ENCODE peak calls at places on chromosomes 12 and 14, in nine cellular contexts. B is activated T-helper 9 cell treated with anti-CD3 and anti-CD28 coated beads, Interleukin-2, amount 50 U/mL, for 16 hours; S is stimulated activated CD8-positive, alpha-beta memory T cell treated with anti-CD3 and anti-CD28 coated beads, Interleukin-12 subunit alpha, Interleukin-12 subunit beta, amount 100 ng/mL, for 4 hours; U is activated naive CD8-positive, alpha-beta T cell treated with anti-CD3 and anti-CD28 coated beads, Interleukin-2, amount 50 U/mL, for 24 hours; R is iPS-NIHi11; P is CD4-positive, CD25-positive, alpha-beta regulatory T cell; N is neural crest cell; H is stimulated activated CD4-positive, alpha-beta T cell treated with anti-CD3 and anti-CD28 coated beads, Interleukin-2, amount 100 ng/mL, for 4 hours; Q is H7. D is an unnamed sample.

GRCh38 chr14:23322568-23323517 is 1.6 kb downstream of the PABPN1 start:
- DNase-seq in B (no peak), S (no peak), U (no peak), R (no peak), P (no peak), N (no peak), H (no peak), Q (no peak), D (no peak)

GRCh38 chr12:52318241-52318990 is 2.8 kb downstream of the KRT83 start:
- DNase-seq in B (no peak), S (no peak), U (no peak), R (no peak), P (no peak), N (no peak), H (no peak), Q (no peak), D (no peak)

GRCh38 chr14:30251557-30252100 is 307.3 kb upstream of the G2E3 start:
- DNase-seq in B (no peak), S (no peak), U (no peak), R (no peak), P (no peak), N (no peak), H (no peak), Q (no peak), D (no peak)

GRCh38 chr14:90510208-90510607 is 113.4 kb downstream of the CALM1 start:
- DNase-seq in B (no peak), S (no peak), U (no peak), R (peak), P (no peak), N (no peak), H (no peak), Q (peak), D (no peak)

GRCh38 chr12:48787791-48788521 is 933 bp downstream of the ADCY6 start:
- DNase-seq in B (no peak), S (no peak), U (no peak), R (no peak), P (no peak), N (no peak), H (no peak), Q (no peak), D (no peak)

GRCh38 chr12:17971850-17972249 is 118.1 kb downstream of the RERGL start:
- DNase-seq in B (no peak), S (no peak), U (no peak), R (no peak), P (no peak), N (no peak), H (no peak), Q (no peak), D (no peak)

GRCh38 chr12:46492471-46493351 is 120.1 kb upstream of the SLC38A2 start:
- DNase-seq in B (no peak), S (no peak), U (no peak), R (no peak), P (no peak), N (no peak), H (no peak), Q (no peak), D (peak)

GRCh38 chr12:21771311-21771710 is 3.2 kb downstream of the KCNJ8 start:
- DNase-seq in B (no peak), S (no peak), U (no peak), R (no peak), P (no peak), N (no peak), H (no peak), Q (no peak), D (no peak)

GRCh38 chr14:65808390-65808789 is 395.9 kb downstream of the FUT8 start:
- DNase-seq in B (no peak), S (no peak), U (no peak), R (no peak), P (no peak), N (no peak), H (no peak), Q (no peak), D (no peak)

GRCh38 chr14:63614964-63615363 is 26.7 kb downstream of the WDR89 start:
- DNase-seq in B (no peak), S (no peak), U (no peak), R (no peak), P (no peak), N (no peak), H (no peak), Q (no peak), D (no peak)

GRCh38 chr12:93521225-93521854 is 51.1 kb upstream of the SOCS2 start:
- DNase-seq in B (no peak), S (no peak), U (no peak), R (peak), P (no peak), N (no peak), H (no peak), Q (peak), D (no peak)

GRCh38 chr14:80304125-80304766 is 92.9 kb upstream of the DIO2 start:
- DNase-seq in B (no peak), S (no peak), U (no peak), R (no peak), P (no peak), N (no peak), H (no peak), Q (no peak), D (no peak)

GRCh38 chr14:106204063-106204462 is 677.7 kb downstream of the TMEM121 start:
- DNase-seq in B (no peak), S (no peak), U (no peak), R (no peak), P (no peak), N (no peak), H (no peak), Q (no peak), D (no peak)

GRCh38 chr12:45216297-45216982 is 545 bp downstream of the ANO6 start:
- DNase-seq in B (peak), S (peak), U (peak), R (peak), P (peak), N (peak), H (peak), Q (peak), D (no peak)

D was measured in brain pericyte.